ENCODE peak calls at places on chromosomes 11 and 22, in eight cellular contexts. One of them, this sample, is unnamed.

GRCh38 chr22:45477366-45478107 is 25.1 kb upstream of the FBLN1 start:
- DNase-seq in AG04450: no peak
- DNase-seq in sigmoid colon: no peak
- DNase-seq in endodermal cell: no peak
- DNase-seq in Calu3: no peak
- DNase-seq in astrocyte: no peak
- DNase-seq in esophagus squamous epithelium: no peak
- DNase-seq in spleen: peak
- DNase-seq in this sample: no peak

GRCh38 chr22:36922097-36922608 is 8.7 kb downstream of the CSF2RB start:
- DNase-seq in esophagus squamous epithelium: no peak
- DNase-seq in spleen: peak
- DNase-seq in endodermal cell: peak
- DNase-seq in Calu3: no peak
- DNase-seq in astrocyte: no peak
- DNase-seq in sigmoid colon: no peak
- DNase-seq in AG04450: no peak
- DNase-seq in this sample: no peak

GRCh38 chr11:123020968-123021367 is 39.3 kb upstream of the BSX start:
- DNase-seq in sigmoid colon: no peak
- DNase-seq in spleen: no peak
- DNase-seq in AG04450: peak
- DNase-seq in endodermal cell: peak
- DNase-seq in esophagus squamous epithelium: no peak
- DNase-seq in astrocyte: peak
- DNase-seq in Calu3: peak
- DNase-seq in this sample: no peak

GRCh38 chr11:75024764-75025211 is 36.1 kb downstream of the NEU3 start:
- DNase-seq in sigmoid colon: no peak
- DNase-seq in AG04450: no peak
- DNase-seq in Calu3: no peak
- DNase-seq in esophagus squamous epithelium: no peak
- DNase-seq in endodermal cell: no peak
- DNase-seq in spleen: no peak
- DNase-seq in astrocyte: no peak
- DNase-seq in this sample: no peak

GRCh38 chr11:134346976-134347350 is 15.2 kb downstream of the GLB1L2 start:
- DNase-seq in esophagus squamous epithelium: no peak
- DNase-seq in spleen: no peak
- DNase-seq in endodermal cell: no peak
- DNase-seq in sigmoid colon: no peak
- DNase-seq in AG04450: no peak
- DNase-seq in Calu3: no peak
- DNase-seq in astrocyte: no peak
- DNase-seq in this sample: no peak

GRCh38 chr11:104487035-104487775 is 323.3 kb upstream of the PDGFD start:
- DNase-seq in sigmoid colon: no peak
- DNase-seq in spleen: no peak
- DNase-seq in AG04450: no peak
- DNase-seq in esophagus squamous epithelium: no peak
- DNase-seq in Calu3: no peak
- DNase-seq in endodermal cell: no peak
- DNase-seq in astrocyte: no peak
- DNase-seq in this sample: no peak

GRCh38 chr11:18012314-18012905 is 437 bp downstream of the SERGEF start:
- DNase-seq in sigmoid colon: peak
- DNase-seq in astrocyte: peak
- DNase-seq in AG04450: no peak
- DNase-seq in endodermal cell: peak
- DNase-seq in Calu3: peak
- DNase-seq in esophagus squamous epithelium: no peak
- DNase-seq in spleen: no peak
- DNase-seq in this sample: no peak

GRCh38 chr11:47986219-47986618 is 5.9 kb downstream of the PTPRJ start:
- DNase-seq in esophagus squamous epithelium: no peak
- DNase-seq in Calu3: no peak
- DNase-seq in AG04450: no peak
- DNase-seq in endodermal cell: no peak
- DNase-seq in spleen: no peak
- DNase-seq in sigmoid colon: no peak
- DNase-seq in astrocyte: no peak
- DNase-seq in this sample: no peak

GRCh38 chr11:12689029-12689755 is 15.0 kb downstream of the TEAD1 start:
- DNase-seq in spleen: no peak
- DNase-seq in esophagus squamous epithelium: no peak
- DNase-seq in Calu3: no peak
- DNase-seq in endodermal cell: no peak
- DNase-seq in astrocyte: no peak
- DNase-seq in AG04450: no peak
- DNase-seq in sigmoid colon: no peak
- DNase-seq in this sample: no peak

DNA sequence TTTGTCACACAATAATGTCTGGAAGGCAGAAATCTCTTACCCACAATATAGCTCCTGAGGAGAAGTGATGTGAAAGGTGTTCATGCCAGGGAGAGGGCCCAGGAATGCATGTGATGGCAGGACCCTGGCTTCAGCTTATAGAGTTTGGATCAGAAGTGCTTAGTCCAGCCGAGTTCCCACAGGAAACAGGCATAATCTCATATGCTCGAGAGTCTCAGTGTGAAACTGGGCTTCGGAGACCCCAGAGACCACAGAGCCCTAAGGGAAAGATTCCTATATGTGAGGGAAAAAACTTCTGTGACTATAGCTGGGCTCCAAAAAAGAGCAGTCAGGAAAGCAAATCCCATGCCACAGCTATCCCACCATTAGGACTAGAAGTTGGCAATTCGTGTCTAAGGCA is at the start of gene OR52N5:
- DNase-seq in astrocyte: no peak
- DNase-seq in esophagus squamous epithelium: no peak
- DNase-seq in Calu3: no peak
- DNase-seq in sigmoid colon: no peak
- DNase-seq in AG04450: no peak
- DNase-seq in spleen: no peak
- DNase-seq in endodermal cell: no peak
- DNase-seq in this sample: no peak
- TF ChIP-seq CTCF in astrocyte: no peak
- TF ChIP-seq CTCF in esophagus squamous epithelium: no peak
- TF ChIP-seq CTCF in Calu3: no peak
- TF ChIP-seq CTCF in sigmoid colon: no peak
- TF ChIP-seq CTCF in AG04450: no peak
- TF ChIP-seq CTCF in spleen: no peak
- TF ChIP-seq CTCF in endodermal cell: no peak
- TF ChIP-seq CTCF in this sample: no peak

DNA sequence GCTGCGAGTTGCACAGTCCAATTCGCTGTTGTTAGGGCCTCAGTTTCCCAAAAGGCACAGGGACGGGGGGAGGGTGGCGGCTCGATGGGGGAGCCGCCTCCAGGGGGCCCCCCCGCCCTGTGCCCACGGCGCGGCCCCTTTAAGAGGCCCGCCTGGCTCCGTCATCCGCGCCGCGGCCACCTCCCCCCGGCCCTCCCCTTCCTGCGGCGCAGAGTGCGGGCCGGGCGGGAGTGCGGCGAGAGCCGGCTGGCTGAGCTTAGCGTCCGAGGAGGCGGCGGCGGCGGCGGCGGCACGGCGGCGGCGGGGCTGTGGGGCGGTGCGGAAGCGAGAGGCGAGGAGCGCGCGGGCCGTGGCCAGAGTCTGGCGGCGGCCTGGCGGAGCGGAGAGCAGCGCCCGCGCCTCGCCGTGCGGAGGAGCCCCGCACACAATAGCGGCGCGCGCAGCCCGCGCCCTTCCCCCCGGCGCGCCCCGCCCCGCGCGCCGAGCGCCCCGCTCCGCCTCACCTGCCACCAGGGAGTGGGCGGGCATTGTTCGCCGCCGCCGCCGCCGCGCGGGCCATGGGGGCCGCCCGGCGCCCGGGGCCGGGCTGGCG is at the start of gene BCR:
- DNase-seq in spleen: peak
- DNase-seq in Calu3: peak
- DNase-seq in AG04450: no peak
- DNase-seq in astrocyte: peak
- DNase-seq in endodermal cell: peak
- DNase-seq in sigmoid colon: peak
- DNase-seq in esophagus squamous epithelium: no peak
- DNase-seq in this sample: no peak
- TF ChIP-seq CTCF in spleen: no peak
- TF ChIP-seq CTCF in Calu3: peak
- TF ChIP-seq CTCF in AG04450: peak
- TF ChIP-seq CTCF in astrocyte: no peak
- TF ChIP-seq CTCF in endodermal cell: no peak
- TF ChIP-seq CTCF in sigmoid colon: no peak
- TF ChIP-seq CTCF in esophagus squamous epithelium: no peak
- TF ChIP-seq CTCF in this sample: no peak

GRCh38 chr11:69721745-69722144 is 17.9 kb upstream of the FGF19 start:
- DNase-seq in esophagus squamous epithelium: no peak
- DNase-seq in spleen: no peak
- DNase-seq in Calu3: peak
- DNase-seq in endodermal cell: peak
- DNase-seq in AG04450: no peak
- DNase-seq in sigmoid colon: no peak
- DNase-seq in astrocyte: no peak
- DNase-seq in this sample: no peak
- TF ChIP-seq CTCF in esophagus squamous epithelium: no peak
- TF ChIP-seq CTCF in spleen: no peak
- TF ChIP-seq CTCF in Calu3: no peak
- TF ChIP-seq CTCF in endodermal cell: peak
- TF ChIP-seq CTCF in AG04450: peak
- TF ChIP-seq CTCF in sigmoid colon: no peak
- TF ChIP-seq CTCF in astrocyte: no peak
- TF ChIP-seq CTCF in this sample: no peak

GRCh38 chr11:58068640-58069039 is 37.9 kb downstream of the OR6Q1 start:
- DNase-seq in spleen: no peak
- DNase-seq in astrocyte: no peak
- DNase-seq in AG04450: no peak
- DNase-seq in esophagus squamous epithelium: no peak
- DNase-seq in endodermal cell: no peak
- DNase-seq in Calu3: no peak
- DNase-seq in sigmoid colon: no peak
- DNase-seq in this sample: no peak
- TF ChIP-seq CTCF in spleen: no peak
- TF ChIP-seq CTCF in astrocyte: no peak
- TF ChIP-seq CTCF in AG04450: no peak
- TF ChIP-seq CTCF in esophagus squamous epithelium: no peak
- TF ChIP-seq CTCF in endodermal cell: peak
- TF ChIP-seq CTCF in Calu3: no peak
- TF ChIP-seq CTCF in sigmoid colon: no peak
- TF ChIP-seq CTCF in this sample: no peak

GRCh38 chr11:15258433-15259350 is 144.0 kb downstream of the INSC start:
- DNase-seq in esophagus squamous epithelium: no peak
- DNase-seq in endodermal cell: no peak
- DNase-seq in sigmoid colon: no peak
- DNase-seq in AG04450: no peak
- DNase-seq in astrocyte: peak
- DNase-seq in Calu3: peak
- DNase-seq in spleen: no peak
- DNase-seq in this sample: no peak
- TF ChIP-seq CTCF in esophagus squamous epithelium: no peak
- TF ChIP-seq CTCF in endodermal cell: peak
- TF ChIP-seq CTCF in sigmoid colon: no peak
- TF ChIP-seq CTCF in AG04450: peak
- TF ChIP-seq CTCF in astrocyte: no peak
- TF ChIP-seq CTCF in Calu3: no peak
- TF ChIP-seq CTCF in spleen: no peak
- TF ChIP-seq CTCF in this sample: no peak

GRCh38 chr11:20256925-20257324 is 96.7 kb upstream of the DBX1 start:
- DNase-seq in Calu3: no peak
- DNase-seq in astrocyte: no peak
- DNase-seq in AG04450: no peak
- DNase-seq in sigmoid colon: no peak
- DNase-seq in endodermal cell: no peak
- DNase-seq in esophagus squamous epithelium: no peak
- DNase-seq in spleen: no peak
- DNase-seq in this sample: no peak
- TF ChIP-seq CTCF in Calu3: no peak
- TF ChIP-seq CTCF in astrocyte: no peak
- TF ChIP-seq CTCF in AG04450: no peak
- TF ChIP-seq CTCF in sigmoid colon: no peak
- TF ChIP-seq CTCF in endodermal cell: no peak
- TF ChIP-seq CTCF in esophagus squamous epithelium: no peak
- TF ChIP-seq CTCF in spleen: no peak
- TF ChIP-seq CTCF in this sample: no peak

GRCh38 chr11:118634435-118635236 is 27.2 kb downstream of the PHLDB1 start:
- DNase-seq in AG04450: no peak
- DNase-seq in esophagus squamous epithelium: no peak
- DNase-seq in endodermal cell: peak
- DNase-seq in Calu3: peak
- DNase-seq in spleen: no peak
- DNase-seq in sigmoid colon: peak
- DNase-seq in astrocyte: peak
- DNase-seq in this sample: no peak
- TF ChIP-seq CTCF in AG04450: no peak
- TF ChIP-seq CTCF in esophagus squamous epithelium: peak
- TF ChIP-seq CTCF in endodermal cell: peak
- TF ChIP-seq CTCF in Calu3: no peak
- TF ChIP-seq CTCF in spleen: no peak
- TF ChIP-seq CTCF in sigmoid colon: peak
- TF ChIP-seq CTCF in astrocyte: no peak
- TF ChIP-seq CTCF in this sample: no peak